ENCODE peak calls at places on chromosomes 1 and 21, in nine cellular contexts. R is lung; K is A549; O is CD4-positive, CD25-positive, alpha-beta regulatory T cell; P is neuronal stem cell; Q is ascending aorta; Y is hepatocyte; J is HCT116; L is suprapubic skin. H is an unnamed sample.

GRCh38 chr1:11573293-11573692 is 80.9 kb downstream of the FBXO2 start:
- DNase-seq in Y (no peak), O (no peak), P (no peak), Q (no peak), L (no peak), K (no peak), J (no peak), R (no peak), H (no peak)

GRCh38 chr21:18646114-18646513 is 242.5 kb upstream of the TMPRSS15 start:
- DNase-seq in K (no peak), Q (no peak), J (no peak), Y (no peak), P (no peak), R (no peak), O (no peak), L (no peak), H (no peak)

GRCh38 chr1:36913523-36914060 is 120.7 kb downstream of the GRIK3 start:
- DNase-seq in K (no peak), L (no peak), J (no peak), Y (no peak), Q (no peak), O (no peak), R (peak; percentile 14), P (no peak), H (no peak)

GRCh38 chr1:60388092-60388987 is 314.8 kb upstream of the C1orf87 start:
- DNase-seq in K (no peak), J (no peak), R (no peak), Y (no peak), O (no peak), L (no peak), P (no peak), Q (no peak), H (no peak)

GRCh38 chr1:70666381-70667140 is 255.5 kb downstream of the CTH start:
- DNase-seq in Q (no peak), L (no peak), K (no peak), O (no peak), R (peak; percentile 34), P (no peak), Y (peak; percentile 13), J (no peak), H (no peak)

GRCh38 chr1:6399294-6399693 is 5.7 kb upstream of the ACOT7 start:
- DNase-seq in Q (no peak), O (no peak), J (no peak), Y (no peak), K (no peak), P (no peak), L (no peak), R (no peak), H (no peak)

GRCh38 chr1:7301346-7301993 is 469.6 kb upstream of the VAMP3 start:
- DNase-seq in Y (no peak), Q (no peak), L (no peak), R (peak; percentile 18), P (no peak), O (no peak), K (no peak), J (no peak), H (no peak)

GRCh38 chr1:212315907-212316306 is 30.7 kb downstream of the PPP2R5A start:
- DNase-seq in K (no peak), P (peak; percentile 6), O (no peak), R (no peak), Y (no peak), L (no peak), J (peak; percentile 21), Q (no peak), H (no peak)

GRCh38 chr1:176877557-176877956 is 287.0 kb downstream of the ASTN1 start:
- DNase-seq in R (no peak), L (no peak), P (no peak), Y (no peak), J (no peak), Q (no peak), K (no peak), O (no peak), H (no peak)

GRCh38 chr1:62420214-62420613 is 16.6 kb upstream of the USP1 start:
- DNase-seq in P (no peak), Y (no peak), L (no peak), R (no peak), Q (no peak), O (no peak), K (no peak), J (no peak), H (no peak)

GRCh38 chr1:179425186-179425585 is 59.4 kb downstream of the AXDND1 start:
- DNase-seq in O (no peak), Y (no peak), J (no peak), L (no peak), K (no peak), Q (no peak), P (no peak), R (no peak), H (no peak)

GRCh38 chr1:12230549-12231275 is 882 bp downstream of the VPS13D start:
- DNase-seq in L (peak; percentile 75), Y (peak; percentile 58), R (peak; percentile 83), O (no peak), P (no peak), J (no peak), Q (peak; percentile 77), K (no peak), H (no peak)

GRCh38 chr1:21326861-21327344 is 36.6 kb upstream of the ECE1 start:
- DNase-seq in Y (no peak), Q (peak; percentile 81), K (no peak), L (no peak), R (no peak), J (no peak), P (no peak), O (no peak), H (no peak)
- H3K4me1 ChIP-seq in Y (peaks cover 91% of the 10 kb centered on the region), Q (peaks cover 63% of the 10 kb centered on the region), K (peaks cover 83% of the 10 kb centered on the region), L (peaks cover 92% of the 10 kb centered on the region), R (peaks cover 24% of the 10 kb centered on the region), J (peaks cover 82% of the 10 kb centered on the region), P (peaks cover 62% of the 10 kb centered on the region), O (peaks cover 76% of the 10 kb centered on the region), H (peaks cover 62% of the 10 kb centered on the region)

GRCh38 chr1:218371927-218372672 is 27.0 kb downstream of the TGFB2 start:
- DNase-seq in R (no peak), Y (no peak), O (no peak), K (no peak), J (no peak), Q (no peak), P (no peak), L (no peak), H (no peak)

GRCh38 chr1:218376722-218377121 is 31.6 kb downstream of the TGFB2 start:
- DNase-seq in Q (no peak), R (no peak), J (no peak), K (no peak), P (no peak), Y (no peak), L (no peak), O (no peak), H (no peak)

GRCh38 chr1:218374401-218374848 is 29.3 kb downstream of the TGFB2 start:
- DNase-seq in Q (no peak), J (no peak), L (no peak), O (no peak), P (no peak), Y (no peak), K (no peak), R (no peak), H (no peak)

GRCh38 chr1:218377143-218377660 is 32.1 kb downstream of the TGFB2 start:
- DNase-seq in Y (no peak), K (peak; percentile 76), R (no peak), P (no peak), L (no peak), Q (no peak), J (peak; percentile 76), O (no peak), H (no peak)

GRCh38 chr1:218374972-218375371 is 29.8 kb downstream of the TGFB2 start:
- DNase-seq in K (no peak), R (no peak), L (no peak), O (no peak), Y (no peak), J (no peak), P (no peak), Q (no peak), H (no peak)
- H3K4me1 ChIP-seq in K (peaks cover 98% of the 10 kb centered on the region), R (peaks cover 20% of the 10 kb centered on the region), L (peaks cover 38% of the 10 kb centered on the region), O (peaks cover 5% of the 10 kb centered on the region), Y (peaks cover 23% of the 10 kb centered on the region), J (peaks cover 28% of the 10 kb centered on the region), P (peaks cover 15% of the 10 kb centered on the region), Q (peaks cover 5% of the 10 kb centered on the region), H (peaks cover 37% of the 10 kb centered on the region)

GRCh38 chr1:183096889-183097288 is 73.7 kb downstream of the LAMC1 start:
- DNase-seq in J (no peak), Y (no peak), R (no peak), L (no peak), K (no peak), P (no peak), Q (no peak), O (no peak), H (no peak)
- H3K4me1 ChIP-seq in J (peaks cover 10% of the 10 kb centered on the region), Y (peaks cover 56% of the 10 kb centered on the region), R (peaks cover 43% of the 10 kb centered on the region), L (peaks cover 20% of the 10 kb centered on the region), K (peaks cover 49% of the 10 kb centered on the region), P (peaks cover 9% of the 10 kb centered on the region), Q (peaks cover 3% of the 10 kb centered on the region), O (no peaks in the 10 kb centered on the region), H (peaks cover 25% of the 10 kb centered on the region)

GRCh38 chr1:44634790-44635189 is 39.5 kb downstream of the TMEM53 start:
- DNase-seq in K (no peak), R (no peak), Y (no peak), O (no peak), L (no peak), P (no peak), Q (no peak), J (no peak), H (no peak)

GRCh38 chr1:44636067-44636466 is 38.2 kb downstream of the TMEM53 start:
- DNase-seq in K (no peak), Q (no peak), R (no peak), P (no peak), O (no peak), Y (no peak), L (no peak), J (no peak), H (no peak)

GRCh38 chr1:44635439-44635838 is 38.8 kb downstream of the TMEM53 start:
- DNase-seq in Y (no peak), Q (no peak), P (no peak), K (no peak), R (no peak), L (no peak), J (no peak), O (no peak), H (no peak)

GRCh38 chr1:44637590-44638411 is 36.5 kb downstream of the TMEM53 start:
- DNase-seq in O (no peak), Y (no peak), P (peak; percentile 63), K (no peak), R (no peak), J (no peak), L (no peak), Q (no peak), H (no peak)

DNA sequence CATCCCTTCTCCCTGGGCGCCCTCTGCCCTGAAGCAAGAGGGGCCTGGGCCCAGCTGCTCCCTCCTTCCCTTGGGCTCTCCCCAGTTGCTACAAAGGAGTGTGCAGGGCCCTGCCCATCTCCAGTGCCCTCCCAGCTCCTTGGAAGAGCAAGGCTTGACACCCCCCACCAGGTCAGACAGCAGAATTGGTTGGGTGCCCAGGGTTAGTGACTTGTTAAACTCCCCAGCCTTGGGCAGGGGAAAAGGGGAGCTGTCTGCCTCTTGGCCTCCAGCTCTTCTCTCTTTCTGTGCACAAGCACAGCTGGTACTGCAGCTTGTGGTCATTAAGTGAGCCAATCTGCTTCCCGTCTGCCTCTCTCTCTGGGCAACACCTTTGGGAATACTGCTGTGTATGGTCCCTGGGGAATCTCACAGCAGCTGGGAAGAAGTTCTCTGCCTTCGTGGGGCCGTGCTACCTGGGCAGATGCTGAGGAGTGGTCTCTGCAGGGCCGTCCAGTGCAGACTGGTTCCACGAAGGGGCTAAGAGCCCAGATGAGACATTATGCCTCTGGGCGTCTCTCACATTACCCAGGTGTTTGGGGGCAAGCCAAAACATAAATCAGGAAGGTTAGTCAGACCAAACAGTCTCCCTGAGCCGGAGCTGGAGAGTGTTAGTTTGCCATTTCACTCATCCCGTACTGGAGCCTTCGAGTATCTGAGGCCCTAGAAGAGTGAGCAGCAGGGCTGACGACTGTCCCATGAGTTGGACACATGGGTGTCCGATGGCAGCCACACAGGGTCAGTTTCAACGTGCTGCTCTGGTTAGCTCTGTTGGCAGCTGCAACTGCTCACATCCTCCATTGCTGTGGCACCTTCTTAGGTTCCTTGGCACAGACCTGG is 37.3 kb downstream of the TMEM53 start:
- DNase-seq in P (no peak), R (no peak), Q (no peak), O (no peak), L (no peak), J (no peak), K (no peak), Y (no peak), H (no peak)
- H3K4me1 ChIP-seq in P (peaks cover 13% of the 10 kb centered on the region), R (no peaks in the 10 kb centered on the region), Q (peaks cover 13% of the 10 kb centered on the region), O (peaks cover 18% of the 10 kb centered on the region), L (peaks cover 23% of the 10 kb centered on the region), J (peaks cover 5% of the 10 kb centered on the region), K (peaks cover 3% of the 10 kb centered on the region), Y (peaks cover 11% of the 10 kb centered on the region), H (peaks cover 14% of the 10 kb centered on the region)

H was measured in thoracic aorta.